ENCODE peak calls at places on chromosome 19, in seven cellular contexts. X is uterus; P is BE2C; K is iris pigment epithelial cell; L is M059J; I is CD8-positive, alpha-beta T cell; Z is NCI-H2081 treated with DMSO at 0.1 percent for 48 hours. D is an unnamed sample.
A peak's percentile ranks its signal among the peaks of the same experiment; 100 is the strongest.

GRCh38 chr19:51529301-51529700 is 2.2 kb downstream of the SIGLEC6 start:
- DNase-seq in Z (no peak), P (no peak), L (no peak), X (no peak), I (no peak), K (no peak), D (no peak)

GRCh38 chr19:35755550-35756371 is 1.1 kb downstream of the HSPB6 start:
- DNase-seq in Z (no peak), P (no peak), I (no peak), X (peak; percentile 97), L (no peak), K (peak; percentile 77), D (no peak)

GRCh38 chr19:50776131-50776530 is 5.9 kb downstream of the GPR32 start:
- DNase-seq in Z (no peak), I (no peak), L (no peak), X (no peak), K (no peak), P (no peak), D (no peak)

GRCh38 chr19:2266183-2266993 is 10.2 kb upstream of the JSRP1 start:
- DNase-seq in P (peak; percentile 80), I (no peak), K (peak; percentile 84), Z (no peak), X (peak; percentile 78), L (peak; percentile 68), D (no peak)

GRCh38 chr19:11465605-11466004 is 15.2 kb downstream of the ELAVL3 start:
- DNase-seq in I (no peak), X (no peak), Z (no peak), K (no peak), P (no peak), L (no peak), D (no peak)

GRCh38 chr19:2983351-2984195 is 6.2 kb downstream of the TLE6 start:
- DNase-seq in K (peak; percentile 28), P (peak; percentile 97), X (peak; percentile 77), I (no peak), Z (peak; percentile 75), L (peak; percentile 75), D (peak; percentile 99)

GRCh38 chr19:29793116-29793727 is 18.6 kb upstream of the CCNE1 start:
- DNase-seq in Z (no peak), L (no peak), X (no peak), K (no peak), I (no peak), P (no peak), D (no peak)

GRCh38 chr19:33547676-33548075 is 26.1 kb upstream of the PEPD start:
- DNase-seq in X (no peak), K (no peak), I (no peak), L (no peak), Z (no peak), P (no peak), D (no peak)

GRCh38 chr19:14113762-14114414 is 3.7 kb downstream of the PRKACA start:
- DNase-seq in X (no peak), I (no peak), K (no peak), L (no peak), P (no peak), Z (no peak), D (no peak)

GRCh38 chr19:7873304-7874079 is 698 bp downstream of the PRR36 start:
- DNase-seq in Z (no peak), P (no peak), K (no peak), L (no peak), X (no peak), I (no peak), D (no peak)

GRCh38 chr19:33292595-33293254 is 9.6 kb downstream of the CEBPA start:
- DNase-seq in Z (no peak), P (no peak), L (peak; percentile 48), X (no peak), K (no peak), I (no peak), D (no peak)

GRCh38 chr19:2648528-2648937 is 54.0 kb downstream of the GNG7 start:
- DNase-seq in X (peak; percentile 64), L (peak; percentile 75), K (peak; percentile 70), P (peak; percentile 85), I (peak; percentile 53), Z (no peak), D (peak; percentile 66)

GRCh38 chr19:13794388-13794751 is 873 bp upstream of the ZSWIM4 start:
- DNase-seq in X (peak; percentile 88), L (peak; percentile 98), K (peak; percentile 96), Z (no peak), P (peak; percentile 26), I (no peak), D (no peak)

GRCh38 chr19:1251233-1251502 is 2.8 kb downstream of the MIDN start:
- DNase-seq in L (peak; percentile 79), I (no peak), X (peak; percentile 67), P (peak; percentile 79), K (peak; percentile 81), Z (no peak), D (no peak)

D was measured in NCI-H1417.